ENCODE peak calls at places on chromosomes 3 and 15, in six cellular contexts. One of them, this sample, is unnamed.

GRCh38 chr15:95653361-95653805 is 677.1 kb upstream of the NR2F2 start:
- DNase-seq in mesothelial cell of epicardium: no peak
- DNase-seq in uterus: no peak
- DNase-seq in H1: no peak
- DNase-seq in D341Med: no peak
- DNase-seq in NCI-H460: no peak
- DNase-seq in this sample: no peak

GRCh38 chr3:96915465-96915864 is 101.1 kb downstream of the EPHA6 start:
- DNase-seq in mesothelial cell of epicardium: no peak
- DNase-seq in H1: no peak
- DNase-seq in D341Med: no peak
- DNase-seq in NCI-H460: no peak
- DNase-seq in uterus: no peak
- DNase-seq in this sample: no peak

GRCh38 chr3:50003216-50003615 is 63.3 kb downstream of the RBM6 start:
- DNase-seq in NCI-H460: no peak
- DNase-seq in H1: no peak
- DNase-seq in uterus: no peak
- DNase-seq in D341Med: no peak
- DNase-seq in mesothelial cell of epicardium: no peak
- DNase-seq in this sample: no peak

GRCh38 chr3:109334572-109334971 is 2.8 kb downstream of the DPPA4 start:
- DNase-seq in NCI-H460: no peak
- DNase-seq in H1: no peak
- DNase-seq in mesothelial cell of epicardium: no peak
- DNase-seq in D341Med: no peak
- DNase-seq in uterus: no peak
- DNase-seq in this sample: no peak

GRCh38 chr3:87052499-87053260 is 61.7 kb upstream of the VGLL3 start:
- DNase-seq in D341Med: no peak
- DNase-seq in uterus: no peak
- DNase-seq in NCI-H460: no peak
- DNase-seq in H1: peak
- DNase-seq in mesothelial cell of epicardium: no peak
- DNase-seq in this sample: no peak

GRCh38 chr3:20040476-20041196 is 390 bp downstream of the KAT2B start:
- DNase-seq in mesothelial cell of epicardium: peak
- DNase-seq in NCI-H460: peak
- DNase-seq in H1: peak
- DNase-seq in uterus: peak
- DNase-seq in D341Med: peak
- DNase-seq in this sample: peak

GRCh38 chr3:53772562-53773329 is 73.5 kb downstream of the CHDH start:
- DNase-seq in uterus: no peak
- DNase-seq in H1: no peak
- DNase-seq in D341Med: no peak
- DNase-seq in NCI-H460: no peak
- DNase-seq in mesothelial cell of epicardium: no peak
- DNase-seq in this sample: no peak

GRCh38 chr15:25345943-25346342 is 92.9 kb downstream of the UBE3A start:
- DNase-seq in NCI-H460: no peak
- DNase-seq in mesothelial cell of epicardium: no peak
- DNase-seq in H1: peak
- DNase-seq in uterus: no peak
- DNase-seq in D341Med: peak
- DNase-seq in this sample: peak

GRCh38 chr3:156334841-156335545 is 214.6 kb downstream of the KCNAB1 start:
- DNase-seq in NCI-H460: no peak
- DNase-seq in H1: no peak
- DNase-seq in uterus: no peak
- DNase-seq in D341Med: peak
- DNase-seq in mesothelial cell of epicardium: no peak
- DNase-seq in this sample: peak

GRCh38 chr3:147397155-147397888 is 9.0 kb downstream of the ZIC4 start:
- DNase-seq in NCI-H460: no peak
- DNase-seq in D341Med: peak
- DNase-seq in H1: peak
- DNase-seq in uterus: no peak
- DNase-seq in mesothelial cell of epicardium: no peak
- DNase-seq in this sample: no peak

This sample was measured in NCI-H82.